ENCODE peak calls at places on chromosomes 3 and 15, in nine cellular contexts. U is MCF 10A, A is Calu3, S is lower leg skin, C is GM12865, J is heart right ventricle, B is A549, G is fibroblast of pulmonary artery, I is GM20000. L is an unnamed sample.

GRCh38 chr15:73239564-73240208 is 129.1 kb downstream of the HCN4 start:
- DNase-seq in U (peak), A (no peak), S (no peak), C (no peak), J (no peak), B (peak), G (peak), I (no peak), L (no peak)

GRCh38 chr15:58698887-58699641 is 50.4 kb downstream of the ADAM10 start:
- DNase-seq in U (no peak), A (no peak), S (no peak), C (no peak), J (no peak), B (no peak), G (no peak), I (no peak), L (no peak)

GRCh38 chr3:128448491-128448890 is 18.2 kb downstream of the DNAJB8 start:
- DNase-seq in U (no peak), A (no peak), S (no peak), C (peak), J (no peak), B (no peak), G (no peak), I (no peak), L (no peak)

GRCh38 chr3:112650472-112650871 is 9.5 kb upstream of the CCDC80 start:
- DNase-seq in U (no peak), A (no peak), S (no peak), C (no peak), J (no peak), B (no peak), G (no peak), I (no peak), L (no peak)

GRCh38 chr3:182508896-182509295 is 284.4 kb upstream of the ATP11B start:
- DNase-seq in U (no peak), A (no peak), S (no peak), C (no peak), J (no peak), B (no peak), G (no peak), I (no peak), L (no peak)

GRCh38 chr3:78858910-78859309 is 908.9 kb downstream of the ROBO1 start:
- DNase-seq in U (no peak), A (no peak), S (no peak), C (no peak), J (no peak), B (no peak), G (no peak), I (no peak), L (no peak)

GRCh38 chr3:81974754-81975153 is 213.3 kb upstream of the GBE1 start:
- DNase-seq in U (no peak), A (no peak), S (no peak), C (peak), J (no peak), B (no peak), G (no peak), I (peak), L (no peak)

GRCh38 chr3:38438421-38438820 is 15.3 kb upstream of the ACVR2B start:
- DNase-seq in U (peak), A (no peak), S (no peak), C (peak), J (no peak), B (no peak), G (peak), I (no peak), L (no peak)

GRCh38 chr3:172542089-172542488 is 18.9 kb upstream of the TNFSF10 start:
- DNase-seq in U (no peak), A (no peak), S (no peak), C (no peak), J (no peak), B (no peak), G (no peak), I (no peak), L (no peak)

GRCh38 chr3:135078283-135078682 is 283.2 kb downstream of the EPHB1 start:
- DNase-seq in U (no peak), A (no peak), S (no peak), C (no peak), J (no peak), B (no peak), G (no peak), I (no peak), L (no peak)

GRCh38 chr3:194730369-194730768 is 44.7 kb downstream of the FAM43A start:
- DNase-seq in U (peak), A (peak), S (no peak), C (peak), J (no peak), B (no peak), G (no peak), I (no peak), L (no peak)

GRCh38 chr3:168589376-168589775 is 493.7 kb upstream of the GOLIM4 start:
- DNase-seq in U (no peak), A (no peak), S (no peak), C (no peak), J (no peak), B (no peak), G (no peak), I (no peak), L (no peak)

GRCh38 chr3:33687406-33688010 is 30.5 kb downstream of the CLASP2 start:
- DNase-seq in U (peak), A (no peak), S (no peak), C (no peak), J (no peak), B (no peak), G (peak), I (no peak), L (no peak)

GRCh38 chr15:101689901-101690300 is 34.4 kb downstream of the TARS3 start:
- DNase-seq in U (peak), A (no peak), S (no peak), C (no peak), J (no peak), B (no peak), G (peak), I (no peak), L (no peak)

GRCh38 chr3:158713094-158713499 is 19.2 kb downstream of the RARRES1 start:
- DNase-seq in U (no peak), A (no peak), S (no peak), C (no peak), J (no peak), B (no peak), G (peak), I (no peak), L (peak)

GRCh38 chr15:83067638-83067962 is 548 bp upstream of the BTBD1 start:
- DNase-seq in U (no peak), A (no peak), S (no peak), C (no peak), J (no peak), B (no peak), G (no peak), I (no peak), L (no peak)

GRCh38 chr15:83068054-83068453 is 1.0 kb upstream of the BTBD1 start:
- DNase-seq in U (no peak), A (no peak), S (no peak), C (no peak), J (no peak), B (no peak), G (no peak), I (no peak), L (no peak)

GRCh38 chr15:83065431-83065830 is 1.6 kb downstream of the BTBD1 start:
- DNase-seq in U (no peak), A (no peak), S (no peak), C (no peak), J (no peak), B (no peak), G (no peak), I (peak), L (no peak)

GRCh38 chr15:83066034-83066760 is 855 bp downstream of the BTBD1 start:
- DNase-seq in U (peak), A (no peak), S (no peak), C (no peak), J (no peak), B (no peak), G (no peak), I (peak), L (peak)

GRCh38 chr15:83066761-83067637 is at the start of gene BTBD1:
- DNase-seq in U (peak), A (peak), S (peak), C (peak), J (peak), B (peak), G (peak), I (peak), L (peak)
- TF ChIP-seq CTCF in U (no peak), A (no peak), S (no peak), C (no peak), J (no peak), B (no peak), G (peak), I (no peak), L (no peak)

GRCh38 chr3:5583920-5584319 is 396.4 kb downstream of the EDEM1 start:
- DNase-seq in U (no peak), A (peak), S (no peak), C (no peak), J (no peak), B (peak), G (no peak), I (no peak), L (no peak)
- TF ChIP-seq CTCF in U (no peak), A (no peak), S (no peak), C (no peak), J (no peak), B (no peak), G (no peak), I (no peak), L (no peak)

GRCh38 chr3:197525706-197526105 is 30.1 kb downstream of the BDH1 start:
- DNase-seq in U (peak), A (peak), S (no peak), C (no peak), J (no peak), B (peak), G (peak), I (no peak), L (no peak)
- TF ChIP-seq CTCF in U (no peak), A (no peak), S (no peak), C (no peak), J (no peak), B (peak), G (peak), I (no peak), L (no peak)

DNA sequence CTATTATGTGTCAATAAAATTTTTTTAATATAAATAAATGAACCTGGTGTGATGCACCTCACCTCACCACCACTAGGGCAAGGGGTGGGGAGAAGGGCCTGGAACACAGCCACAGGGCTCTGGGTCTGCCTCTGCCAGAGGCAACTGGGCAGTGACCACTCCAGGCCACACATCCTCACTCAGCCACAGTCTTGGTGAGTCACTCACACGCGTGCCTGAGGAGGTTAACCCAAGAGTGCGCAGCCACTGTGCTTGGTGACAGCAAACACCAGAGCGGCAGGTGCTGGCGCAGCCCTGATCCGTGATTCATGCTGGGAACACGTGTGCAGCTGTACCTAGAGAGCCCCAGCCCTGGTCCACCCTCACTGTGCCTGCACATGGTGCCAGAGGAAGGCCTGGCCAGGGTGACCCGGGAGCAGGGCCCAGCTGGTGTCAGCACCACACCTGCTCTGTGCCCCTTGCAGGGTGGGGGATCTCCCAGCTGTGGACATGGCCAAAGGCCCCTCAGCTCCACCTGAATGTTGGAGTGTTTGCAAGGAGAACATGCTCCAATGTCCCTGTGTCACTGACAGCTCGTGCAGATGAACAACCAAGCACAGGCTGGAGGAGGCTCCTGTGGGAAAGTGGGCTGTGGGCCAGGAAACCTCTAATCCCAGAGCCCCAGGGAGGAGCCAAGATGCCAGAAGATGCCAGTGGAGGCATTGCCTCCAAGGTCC is 2.1 kb downstream of the SLC41A3 start:
- DNase-seq in U (peak), A (peak), S (peak), C (no peak), J (no peak), B (peak), G (peak), I (no peak), L (peak)
- TF ChIP-seq CTCF in U (peak), A (peak), S (no peak), C (peak), J (peak), B (no peak), G (peak), I (no peak), L (peak)

GRCh38 chr3:42957573-42957972 is 21.5 kb upstream of the GASK1A start:
- DNase-seq in U (no peak), A (no peak), S (no peak), C (no peak), J (no peak), B (no peak), G (no peak), I (no peak), L (no peak)
- TF ChIP-seq CTCF in U (no peak), A (peak), S (no peak), C (no peak), J (no peak), B (no peak), G (peak), I (no peak), L (no peak)

GRCh38 chr3:180631317-180631716 is 29.4 kb downstream of the TTC14 start:
- DNase-seq in U (no peak), A (no peak), S (no peak), C (no peak), J (no peak), B (no peak), G (no peak), I (no peak), L (no peak)
- TF ChIP-seq CTCF in U (peak), A (no peak), S (no peak), C (no peak), J (no peak), B (no peak), G (peak), I (no peak), L (no peak)

DNA sequence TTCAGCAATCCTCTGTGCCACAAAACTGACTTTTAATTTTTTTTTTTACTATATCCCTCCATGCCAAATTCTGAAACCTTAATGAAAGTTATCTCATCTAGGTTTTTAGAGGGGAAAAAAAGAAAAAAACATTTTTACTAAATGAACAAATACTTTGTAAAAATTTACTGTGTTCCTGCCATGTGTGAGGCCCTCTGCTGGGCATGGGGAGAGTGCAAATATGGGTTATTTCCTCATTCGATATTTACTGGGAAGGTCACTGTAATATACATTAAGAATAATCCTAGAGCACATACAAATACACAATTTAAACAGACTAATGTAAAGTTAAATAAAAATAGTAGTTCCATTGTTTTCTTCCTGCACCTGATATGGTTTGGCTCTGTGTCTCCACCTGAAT is 215.0 kb downstream of the GRM7 start:
- DNase-seq in U (peak), A (no peak), S (no peak), C (peak), J (no peak), B (no peak), G (no peak), I (no peak), L (no peak)
- TF ChIP-seq CTCF in U (peak), A (no peak), S (no peak), C (peak), J (no peak), B (no peak), G (no peak), I (no peak), L (no peak)

DNA sequence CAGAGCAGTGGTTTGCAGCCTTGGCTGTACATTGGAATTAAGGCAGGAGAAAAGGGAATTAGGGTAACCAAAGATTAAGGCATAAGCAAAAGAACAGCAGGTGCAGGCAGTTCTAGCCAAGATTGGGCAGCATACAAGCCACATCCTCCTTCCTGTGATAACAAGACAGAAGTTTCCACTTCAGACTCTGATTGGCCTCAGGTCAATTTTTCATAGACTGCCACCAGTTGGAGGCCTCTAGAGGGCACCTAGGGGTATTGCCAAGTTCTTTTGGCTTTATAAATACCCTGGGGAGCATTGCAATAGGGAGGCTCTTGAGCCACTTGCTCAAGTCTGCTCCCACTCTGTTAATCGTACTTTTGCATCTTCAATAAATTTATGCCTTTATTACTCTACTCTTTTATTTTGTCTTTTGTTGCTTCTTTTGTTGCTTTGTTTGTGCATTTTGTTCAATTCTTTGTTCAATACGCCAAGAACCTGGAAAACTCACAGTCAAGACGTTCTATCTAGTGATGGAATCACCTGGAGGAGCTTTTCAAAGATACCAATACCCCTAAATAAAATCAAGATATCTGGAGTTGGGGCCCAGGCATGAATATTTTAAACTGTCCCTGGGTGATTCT is 32.2 kb upstream of the FMN1 start:
- DNase-seq in U (peak), A (peak), S (no peak), C (peak), J (no peak), B (peak), G (no peak), I (no peak), L (peak)
- TF ChIP-seq CTCF in U (peak), A (peak), S (no peak), C (peak), J (peak), B (peak), G (peak), I (no peak), L (peak)

GRCh38 chr3:99356681-99357080 is 281.7 kb upstream of the COL8A1 start:
- DNase-seq in U (no peak), A (no peak), S (no peak), C (no peak), J (no peak), B (no peak), G (no peak), I (no peak), L (no peak)

GRCh38 chr3:99357131-99357530 is 281.3 kb upstream of the COL8A1 start:
- DNase-seq in U (no peak), A (no peak), S (no peak), C (no peak), J (no peak), B (no peak), G (no peak), I (no peak), L (no peak)

GRCh38 chr3:99355465-99355864 is 282.9 kb upstream of the COL8A1 start:
- DNase-seq in U (no peak), A (no peak), S (no peak), C (peak), J (no peak), B (no peak), G (peak), I (no peak), L (no peak)

GRCh38 chr3:99351097-99351496 is 287.3 kb upstream of the COL8A1 start:
- DNase-seq in U (no peak), A (no peak), S (no peak), C (no peak), J (no peak), B (no peak), G (no peak), I (no peak), L (no peak)

GRCh38 chr3:99352811-99353210 is 285.6 kb upstream of the COL8A1 start:
- DNase-seq in U (no peak), A (no peak), S (no peak), C (no peak), J (no peak), B (no peak), G (no peak), I (no peak), L (no peak)
- TF ChIP-seq CTCF in U (no peak), A (no peak), S (no peak), C (no peak), J (no peak), B (no peak), G (no peak), I (no peak), L (no peak)

L was measured in gastrocnemius medialis.